ENCODE peak calls at places on chromosomes 3 and 15, in seven cellular contexts. O is WERI-Rb-1, E is osteocyte, N is HCT116, Y is colonic mucosa, G is HFFc6, K is endothelial cell. D is an unnamed sample.

GRCh38 chr3:63228677-63229076 is 49.4 kb upstream of the SYNPR start:
- DNase-seq in O (peak; percentile 50), E (no peak), N (peak; percentile 16), Y (peak; percentile 35), G (peak; percentile 45), K (peak; percentile 38), D (no peak)

GRCh38 chr3:25182794-25183193 is 245.3 kb upstream of the RARB start:
- DNase-seq in O (no peak), E (no peak), N (no peak), Y (no peak), G (no peak), K (no peak), D (no peak)

GRCh38 chr3:43246956-43247355 is 39.4 kb upstream of the SNRK start:
- DNase-seq in O (no peak), E (no peak), N (no peak), Y (no peak), G (no peak), K (peak; percentile 60), D (no peak)

GRCh38 chr15:93210995-93211394 is 122.0 kb upstream of the RGMA start:
- DNase-seq in O (no peak), E (no peak), N (no peak), Y (no peak), G (no peak), K (no peak), D (no peak)

GRCh38 chr3:151615464-151615863 is 118.3 kb upstream of the AADACL2 start:
- DNase-seq in O (no peak), E (no peak), N (no peak), Y (no peak), G (no peak), K (no peak), D (no peak)

GRCh38 chr15:71434774-71435173 is 319.5 kb downstream of the THSD4 start:
- DNase-seq in O (no peak), E (no peak), N (no peak), Y (no peak), G (no peak), K (no peak), D (no peak)

GRCh38 chr3:186413615-186414415 is 51.8 kb upstream of the DGKG start:
- DNase-seq in O (peak; percentile 75), E (no peak), N (no peak), Y (no peak), G (no peak), K (peak; percentile 15), D (peak; percentile 70)

GRCh38 chr3:140170612-140171011 is 235.6 kb downstream of the CLSTN2 start:
- DNase-seq in O (no peak), E (no peak), N (no peak), Y (no peak), G (no peak), K (no peak), D (no peak)

GRCh38 chr3:24377218-24377993 is 117.2 kb downstream of the THRB start:
- DNase-seq in O (no peak), E (no peak), N (no peak), Y (no peak), G (no peak), K (no peak), D (no peak)

GRCh38 chr3:10445561-10445960 is 59.8 kb downstream of the ATP2B2 start:
- DNase-seq in O (no peak), E (no peak), N (no peak), Y (no peak), G (peak; percentile 17), K (no peak), D (no peak)

GRCh38 chr3:14780927-14781507 is 37.7 kb upstream of the FGD5 start:
- DNase-seq in O (peak; percentile 85), E (no peak), N (peak; percentile 74), Y (peak; percentile 57), G (peak; percentile 35), K (peak; percentile 71), D (peak; percentile 75)

GRCh38 chr15:90201150-90201943 is at the start of gene SEMA4B:
- DNase-seq in O (peak; percentile 81), E (no peak), N (no peak), Y (peak; percentile 83), G (no peak), K (peak; percentile 57), D (peak; percentile 87)

GRCh38 chr3:78221796-78222195 is 1181.9 kb downstream of the ROBO2 start:
- DNase-seq in O (no peak), E (no peak), N (no peak), Y (no peak), G (peak; percentile 6), K (no peak), D (no peak)

GRCh38 chr3:107680698-107681097 is 157.9 kb downstream of the BBX start:
- DNase-seq in O (no peak), E (no peak), N (no peak), Y (no peak), G (peak; percentile 25), K (no peak), D (no peak)

GRCh38 chr3:157134620-157135191 is 25.2 kb downstream of the CCNL1 start:
- DNase-seq in O (no peak), E (no peak), N (no peak), Y (no peak), G (no peak), K (no peak), D (no peak)

GRCh38 chr3:28853830-28854229 is 427.0 kb upstream of the RBMS3 start:
- DNase-seq in O (no peak), E (no peak), N (no peak), Y (no peak), G (no peak), K (no peak), D (no peak)

GRCh38 chr3:42526616-42527367 is 24.3 kb downstream of the VIPR1 start:
- DNase-seq in O (peak; percentile 54), E (no peak), N (no peak), Y (no peak), G (no peak), K (peak; percentile 27), D (no peak)

GRCh38 chr3:46705022-46705530 is 3.9 kb downstream of the TMIE start:
- DNase-seq in O (peak; percentile 80), E (no peak), N (no peak), Y (peak; percentile 75), G (peak; percentile 61), K (peak; percentile 73), D (peak; percentile 85)

GRCh38 chr3:71393093-71393492 is 190.4 kb downstream of the FOXP1 start:
- DNase-seq in O (no peak), E (no peak), N (no peak), Y (no peak), G (no peak), K (no peak), D (no peak)

GRCh38 chr15:38705421-38706219 is 141.0 kb upstream of the RASGRP1 start:
- DNase-seq in O (peak; percentile 25), E (no peak), N (no peak), Y (no peak), G (no peak), K (no peak), D (no peak)

GRCh38 chr15:73081321-73081958 is 29.2 kb downstream of the NEO1 start:
- DNase-seq in O (peak; percentile 20), E (no peak), N (peak; percentile 54), Y (peak; percentile 47), G (peak; percentile 36), K (no peak), D (no peak)

GRCh38 chr15:80285379-80285778 is 33.4 kb upstream of the CTXND1 start:
- DNase-seq in O (no peak), E (peak; percentile 67), N (no peak), Y (no peak), G (no peak), K (no peak), D (no peak)

GRCh38 chr3:197397812-197398211 is 99.4 kb upstream of the DLG1 start:
- DNase-seq in O (no peak), E (no peak), N (no peak), Y (no peak), G (no peak), K (no peak), D (no peak)

GRCh38 chr3:48493203-48493501 is 10.8 kb downstream of the SHISA5 start:
- DNase-seq in O (peak; percentile 38), E (no peak), N (no peak), Y (no peak), G (no peak), K (no peak), D (no peak)

GRCh38 chr3:43531835-43532234 is 90.0 kb downstream of the ANO10 start:
- DNase-seq in O (no peak), E (no peak), N (no peak), Y (no peak), G (peak; percentile 85), K (no peak), D (no peak)

GRCh38 chr3:169053427-169053826 is 610.1 kb downstream of the MECOM start:
- DNase-seq in O (no peak), E (no peak), N (no peak), Y (no peak), G (no peak), K (no peak), D (no peak)
- TF ChIP-seq CTCF in O (no peak), E (no peak), N (no peak), Y (no peak), G (no peak), K (no peak), D (no peak)

DNA sequence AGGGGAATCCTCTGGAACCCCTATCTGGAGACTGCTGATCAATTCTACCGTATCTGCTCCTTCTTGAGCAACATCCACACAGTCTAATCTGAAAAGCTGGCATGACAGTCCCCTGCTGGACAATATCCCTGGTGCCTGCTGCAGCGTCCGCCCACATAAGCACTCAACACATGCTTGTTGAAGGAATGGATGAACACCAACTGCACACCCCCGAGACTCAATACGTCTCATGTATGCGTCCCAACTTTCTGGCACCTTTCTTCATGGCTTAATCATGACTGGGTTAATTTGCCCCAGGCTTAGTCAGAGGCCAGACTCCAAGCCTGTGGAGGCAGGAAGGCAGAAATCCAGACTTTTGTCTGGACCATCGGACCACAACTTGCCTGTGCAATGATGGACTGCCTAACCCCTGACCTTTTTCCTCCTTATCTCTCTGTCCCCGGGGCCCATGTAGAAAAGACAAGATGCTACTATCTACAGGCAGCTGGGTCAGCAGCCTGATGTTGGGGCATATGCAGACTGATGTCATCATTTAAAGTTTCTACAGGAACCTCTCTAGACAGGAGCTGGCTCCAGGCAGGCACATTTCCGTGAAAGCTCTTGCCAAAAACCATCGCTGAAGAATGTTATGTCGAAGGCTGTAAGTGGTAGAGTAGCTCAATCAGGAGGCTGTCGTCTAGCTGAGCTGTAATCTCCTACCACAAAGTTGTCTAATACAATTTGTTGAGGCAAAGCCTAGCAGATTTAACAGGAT is 114.1 kb upstream of the TPM1 start:
- DNase-seq in O (peak; percentile 42), E (no peak), N (no peak), Y (no peak), G (peak; percentile 97), K (no peak), D (no peak)
- TF ChIP-seq CTCF in O (peak; percentile 55), E (peak; percentile 27), N (peak; percentile 28), Y (no peak), G (peak; percentile 76), K (no peak), D (no peak)

DNA sequence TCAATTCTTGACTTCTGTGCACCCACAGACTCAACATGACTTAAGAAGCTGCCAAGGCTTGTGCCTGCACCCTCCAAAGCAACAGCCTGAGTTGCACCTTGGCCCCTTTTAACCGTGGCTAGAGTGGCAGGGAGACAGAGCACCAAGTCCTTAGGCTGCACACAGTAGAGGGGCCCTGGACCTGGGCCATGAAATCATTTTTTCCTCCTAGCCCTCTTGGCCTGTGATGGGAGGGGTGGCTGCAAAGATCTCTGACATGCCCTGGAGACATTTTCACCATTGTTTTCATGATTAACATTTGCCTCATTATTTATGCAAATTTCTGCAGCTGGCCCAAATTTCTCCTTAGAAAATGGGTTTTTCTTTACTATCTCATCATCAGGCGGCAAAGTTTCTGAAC is 836.8 kb downstream of the ZPLD1 start:
- DNase-seq in O (no peak), E (no peak), N (no peak), Y (no peak), G (no peak), K (no peak), D (no peak)
- TF ChIP-seq CTCF in O (no peak), E (no peak), N (no peak), Y (no peak), G (no peak), K (no peak), D (no peak)

GRCh38 chr3:34582054-34582453 is 783.6 kb downstream of the PDCD6IP start:
- DNase-seq in O (no peak), E (no peak), N (no peak), Y (no peak), G (no peak), K (no peak), D (no peak)
- TF ChIP-seq CTCF in O (no peak), E (no peak), N (no peak), Y (no peak), G (no peak), K (no peak), D (no peak)

D was measured in glutamatergic neuron.